ENCODE peak calls at places on chromosomes 6 and 20, in five cellular contexts. L is stimulated activated CD8-positive, alpha-beta memory T cell treated with anti-CD3 and anti-CD28 coated beads, Interleukin-2, amount 100 ng/mL, for 48 hours; P is fibroblast of the conjunctiva; M is NCI-H187 treated with DMSO at 0.1 percent for 48 hours; Y is neural crest cell. X is an unnamed sample.

GRCh38 chr6:144730088-144730640 is 445.0 kb downstream of the UTRN start:
- DNase-seq in L (no peak), P (no peak), M (no peak), Y (no peak), X (no peak)

GRCh38 chr20:59692139-59692538 is 87.8 kb downstream of the PHACTR3 start:
- DNase-seq in L (no peak), P (no peak), M (no peak), Y (no peak), X (no peak)

GRCh38 chr20:35166242-35166830 is 5.5 kb upstream of the PROCR start:
- DNase-seq in L (no peak), P (no peak), M (no peak), Y (no peak), X (no peak)

GRCh38 chr6:102798631-102799030 is 1405.1 kb downstream of the GRIK2 start:
- DNase-seq in L (no peak), P (no peak), M (no peak), Y (peak; percentile 23), X (no peak)

GRCh38 chr6:144064831-144065668 is 30.3 kb downstream of the SF3B5 start:
- DNase-seq in L (no peak), P (no peak), M (no peak), Y (no peak), X (peak; percentile 8)

GRCh38 chr20:51193066-51193772 is 170.3 kb upstream of the KCNG1 start:
- DNase-seq in L (no peak), P (no peak), M (no peak), Y (no peak), X (no peak)

GRCh38 chr20:60053125-60053812 is 95.0 kb downstream of the CDH26 start:
- DNase-seq in L (no peak), P (no peak), M (no peak), Y (no peak), X (no peak)

GRCh38 chr6:30481213-30481964 is 7.9 kb upstream of the HLA-E start:
- DNase-seq in L (no peak), P (no peak), M (no peak), Y (no peak), X (no peak)

GRCh38 chr6:139126255-139126654 is 8.6 kb upstream of the HECA start:
- DNase-seq in L (no peak), P (peak; percentile 77), M (no peak), Y (no peak), X (peak; percentile 40)

GRCh38 chr6:31473780-31474725 is 23.9 kb upstream of the MICB start:
- DNase-seq in L (no peak), P (no peak), M (no peak), Y (no peak), X (no peak)

GRCh38 chr20:63782521-63782971 is 43.0 kb downstream of the SLC2A4RG start:
- DNase-seq in L (no peak), P (no peak), M (no peak), Y (no peak), X (peak; percentile 14)

GRCh38 chr6:43250992-43251373 is 7.7 kb downstream of the TTBK1 start:
- DNase-seq in L (no peak), P (no peak), M (no peak), Y (no peak), X (no peak)

GRCh38 chr6:27145731-27146455 is 101.6 kb upstream of the PRSS16 start:
- DNase-seq in L (no peak), P (peak; percentile 91), M (peak; percentile 82), Y (peak; percentile 30), X (peak; percentile 74)

GRCh38 chr6:152099816-152100618 is 292.5 kb downstream of the ESR1 start:
- DNase-seq in L (no peak), P (no peak), M (no peak), Y (no peak), X (no peak)

GRCh38 chr6:99617131-99617530 is 10.5 kb downstream of the PRDM13 start:
- DNase-seq in L (no peak), P (no peak), M (no peak), Y (no peak), X (no peak)

X was measured in CD8-positive, alpha-beta T cell.